ENCODE peak calls at places on chromosomes 13 and 19, in four cellular contexts. G is body of pancreas, U is HL-60, B is GM23338. N is an unnamed sample.

GRCh38 chr19:52898101-52898500 is 666 bp upstream of the ZNF320 start:
- DNase-seq in B (peak; percentile 65), U (no peak), G (no peak), N (no peak)

GRCh38 chr13:47330031-47330430 is 433.2 kb upstream of the HTR2A start:
- DNase-seq in U (no peak), B (no peak), G (no peak), N (no peak)

GRCh38 chr13:50969691-50970090 is 60.1 kb downstream of the RNASEH2B start:
- DNase-seq in G (no peak), U (no peak), B (peak; percentile 77), N (no peak)

GRCh38 chr19:39180749-39181148 is 16.0 kb upstream of the NCCRP1 start:
- DNase-seq in U (no peak), B (no peak), G (no peak), N (no peak)

GRCh38 chr19:34269968-34270621 is 15.7 kb downstream of the GARRE1 start:
- DNase-seq in B (peak; percentile 69), G (peak; percentile 54), U (peak; percentile 70), N (no peak)

GRCh38 chr19:46356670-46357055 is 9.8 kb downstream of the PPP5C start:
- DNase-seq in U (no peak), G (no peak), B (no peak), N (no peak)

GRCh38 chr19:49749055-49749716 is 13.9 kb downstream of the TSKS start:
- DNase-seq in B (peak; percentile 71), U (no peak), G (no peak), N (no peak)

GRCh38 chr19:19835560-19836038 is 14.0 kb upstream of the ZNF506 start:
- DNase-seq in G (no peak), U (no peak), B (no peak), N (no peak)

GRCh38 chr13:44273991-44274810 is 99.4 kb upstream of the SERP2 start:
- DNase-seq in G (no peak), B (no peak), U (no peak), N (no peak)

GRCh38 chr19:34962281-34962944 is 1.6 kb downstream of the ZNF792 start:
- DNase-seq in G (no peak), U (peak; percentile 48), B (no peak), N (no peak)

GRCh38 chr13:31909889-31910551 is 121.6 kb upstream of the FRY start:
- DNase-seq in G (peak; percentile 63), U (peak; percentile 69), B (peak; percentile 82), N (no peak)

GRCh38 chr19:33329727-33330126 is 27.4 kb upstream of the CEBPA start:
- DNase-seq in U (peak; percentile 71), B (no peak), G (no peak), N (no peak)

GRCh38 chr19:7366701-7367420 is 18.1 kb downstream of the ARHGEF18 start:
- DNase-seq in U (no peak), B (peak; percentile 76), G (no peak), N (no peak)
- TF ChIP-seq CTCF in U (no peak), B (peak; percentile 64), G (peak; percentile 56), N (peak; percentile 35)

GRCh38 chr13:38228322-38228721 is 121.3 kb upstream of the UFM1 start:
- DNase-seq in B (no peak), G (no peak), U (no peak), N (no peak)

GRCh38 chr13:38226496-38226895 is 123.2 kb upstream of the UFM1 start:
- DNase-seq in U (no peak), G (no peak), B (no peak), N (no peak)

DNA sequence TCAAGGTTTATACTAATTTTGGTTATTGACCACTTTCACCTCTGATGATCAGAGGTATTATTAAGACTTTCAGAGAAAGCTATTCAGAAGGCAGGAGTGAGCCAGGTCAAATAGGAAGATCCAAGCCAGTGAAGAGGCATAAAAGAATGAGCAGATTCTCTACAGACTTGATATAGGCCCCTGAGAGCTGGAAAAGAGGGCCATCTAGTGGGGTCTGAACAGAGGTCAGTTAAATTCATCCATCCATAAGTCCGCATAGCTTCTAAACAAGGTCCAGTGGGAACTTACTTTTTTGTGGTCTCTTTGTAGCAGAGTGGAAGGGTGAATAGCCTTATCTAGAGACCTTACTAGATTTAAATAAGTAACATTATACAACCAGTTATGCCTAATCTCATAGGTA is 126.6 kb upstream of the UFM1 start:
- DNase-seq in B (peak; percentile 72), G (no peak), U (no peak), N (no peak)
- TF ChIP-seq CTCF in B (peak; percentile 71), G (no peak), U (no peak), N (peak; percentile 49)

DNA sequence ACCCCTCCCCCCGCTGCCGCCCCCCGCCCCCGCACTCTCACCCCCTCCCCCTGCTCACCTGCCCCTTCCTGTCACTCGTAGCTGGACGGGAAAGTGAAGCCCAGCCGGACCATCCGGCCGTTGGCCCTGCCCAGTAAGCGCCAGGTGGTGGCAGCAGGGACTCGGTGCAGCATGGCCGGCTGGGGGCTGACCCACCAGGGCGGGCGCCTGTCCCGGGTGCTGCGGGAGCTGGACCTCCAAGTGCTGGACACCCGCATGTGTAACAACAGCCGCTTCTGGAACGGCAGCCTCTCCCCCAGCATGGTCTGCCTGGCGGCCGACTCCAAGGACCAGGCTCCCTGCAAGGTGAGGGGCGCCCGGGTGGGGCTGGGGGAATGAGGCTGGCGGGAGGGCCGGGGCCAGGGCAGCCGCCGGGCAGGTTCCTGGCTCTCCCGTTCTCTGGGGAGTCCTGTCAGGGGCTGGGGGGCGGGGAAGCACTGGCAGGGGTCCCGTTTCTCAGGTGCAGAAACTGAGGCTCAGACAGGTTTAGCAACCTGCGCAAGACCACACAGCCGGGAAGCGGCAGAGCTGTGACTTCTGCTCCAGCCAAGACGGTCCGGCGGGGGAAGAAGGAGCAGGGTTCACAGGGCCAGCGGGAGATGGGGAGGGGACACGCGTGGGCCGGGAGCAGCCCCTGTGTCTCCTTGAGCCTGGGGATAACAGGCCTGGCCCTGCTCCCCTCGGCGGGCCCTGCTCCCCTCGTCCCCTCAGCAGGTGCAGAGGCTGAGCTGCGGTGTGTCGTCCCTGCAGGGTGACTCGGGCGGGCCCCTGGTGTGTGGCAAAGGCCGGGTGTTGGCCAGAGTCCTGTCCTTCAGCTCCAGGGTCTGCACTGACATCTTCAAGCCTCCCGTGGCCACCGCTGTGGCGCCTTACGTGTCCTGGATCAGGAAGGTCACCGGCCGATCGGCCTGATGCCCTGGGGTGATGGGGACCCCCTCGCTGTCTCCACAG is 5.3 kb downstream of the GZMM start:
- DNase-seq in G (no peak), U (no peak), B (no peak), N (no peak)
- TF ChIP-seq CTCF in G (no peak), U (no peak), B (no peak), N (no peak)

GRCh38 chr13:102399791-102400618 is 1.8 kb downstream of the FGF14 start:
- DNase-seq in U (peak; percentile 16), G (peak; percentile 27), B (peak; percentile 55), N (no peak)

GRCh38 chr13:102401755-102402154 is at the start of gene FGF14:
- DNase-seq in U (no peak), B (no peak), G (no peak), N (no peak)

GRCh38 chr13:102400619-102401125 is 1.2 kb downstream of the FGF14 start:
- DNase-seq in G (peak; percentile 31), B (peak; percentile 45), U (no peak), N (no peak)

GRCh38 chr13:102401305-102401704 is 543 bp downstream of the FGF14 start:
- DNase-seq in U (no peak), G (no peak), B (no peak), N (no peak)

DNA sequence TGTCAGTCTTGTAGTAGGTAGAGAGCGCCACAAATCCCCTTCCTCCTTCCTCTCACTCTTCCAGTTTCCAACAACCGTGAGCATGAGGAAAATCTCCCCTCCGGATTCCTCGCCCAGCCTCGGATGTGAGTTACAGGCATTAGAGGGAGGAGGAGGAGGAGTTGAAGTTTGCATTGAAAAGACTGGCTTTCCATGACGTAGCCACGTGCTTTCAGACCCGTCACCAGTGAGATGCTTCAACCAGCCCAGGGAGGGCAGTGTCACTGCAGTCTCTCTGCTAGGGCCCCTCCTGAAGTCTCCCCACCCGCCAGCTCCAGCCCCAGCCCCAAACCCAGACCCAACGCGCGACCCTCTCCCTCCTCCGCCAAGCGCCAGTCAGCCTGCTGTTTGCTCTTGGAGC is 444 bp upstream of the FGF14 start:
- DNase-seq in B (peak; percentile 91), G (no peak), U (no peak), N (peak; percentile 51)
- TF ChIP-seq CTCF in B (peak; percentile 25), G (no peak), U (no peak), N (no peak)

DNA sequence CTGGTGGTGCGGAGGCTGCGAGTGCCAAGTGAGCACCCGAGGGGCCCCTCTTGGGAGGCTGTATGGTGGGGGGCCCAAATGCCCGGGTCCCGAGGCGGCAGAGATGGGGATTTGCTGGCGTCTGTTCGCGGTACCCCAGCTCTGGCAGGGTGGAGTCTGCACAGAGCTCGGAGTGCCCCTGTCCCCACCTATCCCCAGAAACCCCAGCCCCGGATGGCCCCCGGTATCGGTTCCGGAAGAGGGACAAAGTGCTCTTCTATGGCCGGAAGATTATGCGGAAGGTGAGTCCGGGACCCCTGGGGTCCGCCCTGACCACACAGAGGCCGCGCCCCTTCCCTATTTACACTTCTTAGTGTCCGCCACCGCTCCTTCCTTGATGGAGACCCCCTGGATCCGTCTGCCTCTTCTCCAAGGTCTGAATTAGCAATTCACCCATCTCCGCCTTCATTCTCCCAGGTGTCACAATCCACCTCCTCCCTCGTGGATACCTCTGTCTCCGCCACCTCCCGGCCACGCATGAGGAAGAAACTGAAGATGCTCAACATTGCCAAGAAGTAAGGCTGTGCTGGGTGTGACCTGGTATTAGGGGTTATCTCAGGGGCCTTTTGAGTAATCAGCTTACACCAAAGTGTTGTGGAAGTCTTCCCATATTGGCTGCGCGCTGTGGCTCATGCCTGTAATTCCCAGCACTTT is 622 bp downstream of the PNPLA6 start:
- DNase-seq in U (no peak), G (no peak), B (peak; percentile 69), N (no peak)
- TF ChIP-seq CTCF in U (no peak), G (no peak), B (no peak), N (no peak)

DNA sequence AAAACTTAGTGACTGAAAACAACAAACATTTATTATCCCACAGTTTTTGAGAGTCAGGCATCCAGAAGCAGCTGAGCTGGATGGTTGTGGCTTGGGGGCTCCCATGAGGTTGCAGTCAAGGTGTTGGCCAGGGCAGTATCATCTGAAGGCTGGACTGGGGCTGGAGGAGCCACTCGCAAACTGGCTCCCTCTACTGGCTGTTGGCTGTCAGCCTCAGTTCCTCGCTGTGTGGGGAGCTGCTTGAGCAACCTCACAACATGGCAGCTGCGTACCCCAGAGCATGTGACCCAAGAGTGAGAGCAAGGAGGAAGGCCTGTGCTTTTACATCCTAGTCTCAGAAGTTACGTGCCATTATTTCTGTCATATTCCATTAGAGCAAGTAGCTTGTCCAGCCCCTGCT is 9.7 kb downstream of the YJU2 start:
- DNase-seq in B (peak; percentile 60), U (peak; percentile 20), G (no peak), N (peak; percentile 3)
- TF ChIP-seq CTCF in B (peak; percentile 56), U (peak; percentile 14), G (no peak), N (no peak)